ENCODE peak calls at places on chromosomes 5 and 9, in nine cellular contexts. C is colonic mucosa, V is A549, E is heart left ventricle, A is ascending aorta, S is H9, D is body of pancreas, O is transverse colon, W is brain microvascular endothelial cell. B is an unnamed sample.

GRCh38 chr5:178162481-178162880 is 8.8 kb upstream of the NHP2 start:
- DNase-seq in C (no peak), V (no peak), E (no peak), A (peak; percentile 22), S (no peak), D (no peak), O (no peak), W (no peak), B (no peak)

GRCh38 chr5:67581203-67581602 is 384.6 kb upstream of the CD180 start:
- DNase-seq in C (no peak), V (no peak), E (no peak), A (no peak), S (no peak), D (no peak), O (no peak), W (no peak), B (peak; percentile 39)

GRCh38 chr5:164191240-164191639 is 685.8 kb downstream of the MAT2B start:
- DNase-seq in C (peak; percentile 51), V (no peak), E (peak; percentile 14), A (no peak), S (no peak), D (peak; percentile 50), O (peak; percentile 66), W (no peak), B (no peak)

GRCh38 chr9:107637421-107638420 is 148.2 kb upstream of the KLF4 start:
- DNase-seq in C (peak; percentile 82), V (peak; percentile 78), E (peak; percentile 92), A (peak; percentile 98), S (peak; percentile 71), D (peak; percentile 77), O (peak; percentile 80), W (peak; percentile 95), B (no peak)

GRCh38 chr9:123282343-123283047 is 14.1 kb upstream of the STRBP start:
- DNase-seq in C (no peak), V (peak; percentile 78), E (peak; percentile 79), A (no peak), S (no peak), D (peak; percentile 62), O (peak; percentile 19), W (no peak), B (no peak)

GRCh38 chr5:89308606-89309040 is 425.6 kb upstream of the MEF2C start:
- DNase-seq in C (no peak), V (no peak), E (no peak), A (no peak), S (no peak), D (no peak), O (no peak), W (no peak), B (no peak)

GRCh38 chr5:8907168-8907868 is 638.6 kb downstream of the SEMA5A start:
- DNase-seq in C (no peak), V (no peak), E (no peak), A (no peak), S (no peak), D (no peak), O (no peak), W (peak; percentile 13), B (peak; percentile 71)

GRCh38 chr5:54981928-54982327 is 3.5 kb downstream of the ESM1 start:
- DNase-seq in C (no peak), V (no peak), E (no peak), A (no peak), S (no peak), D (no peak), O (no peak), W (no peak), B (no peak)

GRCh38 chr9:76459691-76460635 is 981 bp downstream of the GCNT1 start:
- DNase-seq in C (peak; percentile 78), V (peak; percentile 33), E (no peak), A (no peak), S (peak; percentile 54), D (peak; percentile 68), O (peak; percentile 59), W (peak; percentile 55), B (no peak)

GRCh38 chr9:92669890-92670708 is at the start of gene IPPK:
- DNase-seq in C (peak; percentile 97), V (peak; percentile 99), E (peak; percentile 99), A (peak; percentile 100), S (peak; percentile 99), D (peak; percentile 99), O (peak; percentile 98), W (peak; percentile 98), B (peak; percentile 95)

GRCh38 chr9:75488714-75489100 is 400.4 kb downstream of the OSTF1 start:
- DNase-seq in C (no peak), V (no peak), E (no peak), A (no peak), S (no peak), D (no peak), O (no peak), W (no peak), B (no peak)

GRCh38 chr5:116573617-116574431 is 799 bp downstream of the SEMA6A start:
- DNase-seq in C (peak; percentile 46), V (peak; percentile 8), E (peak; percentile 67), A (no peak), S (no peak), D (peak; percentile 46), O (peak; percentile 27), W (no peak), B (no peak)

GRCh38 chr5:5270958-5271605 is 131.0 kb downstream of the ADAMTS16 start:
- DNase-seq in C (peak; percentile 46), V (peak; percentile 82), E (peak; percentile 79), A (peak; percentile 74), S (peak; percentile 85), D (peak; percentile 86), O (peak; percentile 14), W (peak; percentile 90), B (peak; percentile 77)

GRCh38 chr9:34124103-34124502 is 2.4 kb downstream of the DCAF12 start:
- DNase-seq in C (no peak), V (no peak), E (no peak), A (no peak), S (no peak), D (no peak), O (no peak), W (no peak), B (no peak)

GRCh38 chr5:176361437-176362097 is at the start of gene KIAA1191:
- DNase-seq in C (peak; percentile 96), V (peak; percentile 87), E (peak; percentile 98), A (peak; percentile 97), S (peak; percentile 92), D (peak; percentile 96), O (peak; percentile 96), W (peak; percentile 94), B (peak; percentile 43)

GRCh38 chr5:176364765-176365662 is at the start of gene ARL10:
- DNase-seq in C (no peak), V (no peak), E (peak; percentile 76), A (peak; percentile 67), S (peak; percentile 43), D (peak; percentile 34), O (peak; percentile 41), W (no peak), B (no peak)

GRCh38 chr5:176359658-176360057 is 1.9 kb downstream of the KIAA1191 start:
- DNase-seq in C (no peak), V (no peak), E (no peak), A (no peak), S (no peak), D (no peak), O (no peak), W (no peak), B (peak; percentile 3)

GRCh38 chr5:176360894-176361436 is 599 bp downstream of the KIAA1191 start:
- DNase-seq in C (peak; percentile 48), V (peak; percentile 14), E (peak; percentile 57), A (peak; percentile 66), S (no peak), D (peak; percentile 29), O (peak; percentile 26), W (peak; percentile 11), B (no peak)

GRCh38 chr5:176362098-176362442 is 506 bp upstream of the KIAA1191 start:
- DNase-seq in C (no peak), V (no peak), E (no peak), A (no peak), S (no peak), D (no peak), O (no peak), W (no peak), B (no peak)
- H3K27ac ChIP-seq in C (no peak overlapping the region), V (peak overlapping the region; percentile 94), E (peak overlapping the region; percentile 86), A (peak overlapping the region; percentile 70), S (no peak overlapping the region), D (no peak overlapping the region), O (peak overlapping the region; percentile 86), W (no peak overlapping the region), B (no peak overlapping the region)

DNA sequence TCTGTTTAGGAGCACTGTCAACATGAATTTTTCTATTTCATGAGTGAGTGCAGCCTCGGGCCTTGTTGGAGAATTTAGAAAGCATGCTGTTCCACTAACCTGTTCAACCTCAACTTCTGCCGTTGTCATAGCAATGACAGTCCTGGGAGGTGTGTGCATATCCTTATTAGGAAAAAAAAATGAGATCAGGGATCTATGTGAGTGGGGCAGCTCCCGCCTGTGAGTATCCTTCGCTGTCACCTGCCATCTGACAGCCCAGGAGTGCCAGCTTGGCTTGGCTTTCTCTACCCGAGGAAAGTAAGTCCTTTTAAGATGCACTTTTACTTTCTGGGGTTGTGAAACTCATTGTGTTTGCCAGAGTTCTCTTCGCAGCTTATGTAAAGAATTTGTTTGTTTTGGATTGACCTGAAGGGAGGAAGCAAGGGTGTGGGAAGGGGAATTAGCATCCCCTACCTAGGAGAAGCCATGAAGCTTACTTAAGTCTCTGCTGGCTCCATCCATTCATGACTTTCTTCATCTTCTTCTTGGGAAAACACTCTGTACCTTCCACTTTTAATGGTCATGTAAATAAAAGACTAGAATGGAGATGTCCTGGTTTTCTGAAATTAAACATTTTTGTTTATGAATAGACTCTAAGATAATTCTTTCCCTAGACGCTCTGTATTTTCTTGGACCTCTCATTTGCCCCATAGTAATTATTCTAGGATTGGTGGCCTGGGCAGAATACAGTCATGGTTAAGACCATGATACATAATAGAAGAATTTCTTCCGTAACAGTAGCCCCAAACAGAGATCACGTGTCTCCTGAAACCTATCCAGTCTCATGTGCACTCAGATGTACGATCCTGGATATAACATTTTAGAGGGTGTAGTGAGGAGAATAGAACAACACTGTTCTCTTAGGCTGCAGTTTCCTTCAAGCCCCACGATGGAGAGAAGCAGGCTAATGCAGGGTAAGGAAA is 22.0 kb downstream of the PCDHAC2 start:
- DNase-seq in C (no peak), V (no peak), E (no peak), A (no peak), S (no peak), D (no peak), O (no peak), W (no peak), B (no peak)
- H3K27ac ChIP-seq in C (no peak overlapping the region), V (no peak overlapping the region), E (no peak overlapping the region), A (no peak overlapping the region), S (no peak overlapping the region), D (no peak overlapping the region), O (no peak overlapping the region), W (no peak overlapping the region), B (no peak overlapping the region)

GRCh38 chr9:87406545-87407166 is 91.0 kb upstream of the DAPK1 start:
- DNase-seq in C (no peak), V (no peak), E (no peak), A (no peak), S (no peak), D (no peak), O (no peak), W (no peak), B (no peak)
- H3K27ac ChIP-seq in C (no peak overlapping the region), V (peak overlapping the region; percentile 76), E (no peak overlapping the region), A (no peak overlapping the region), S (peak overlapping the region; percentile 81), D (peak overlapping the region; percentile 25), O (no peak overlapping the region), W (no peak overlapping the region), B (no peak overlapping the region)

DNA sequence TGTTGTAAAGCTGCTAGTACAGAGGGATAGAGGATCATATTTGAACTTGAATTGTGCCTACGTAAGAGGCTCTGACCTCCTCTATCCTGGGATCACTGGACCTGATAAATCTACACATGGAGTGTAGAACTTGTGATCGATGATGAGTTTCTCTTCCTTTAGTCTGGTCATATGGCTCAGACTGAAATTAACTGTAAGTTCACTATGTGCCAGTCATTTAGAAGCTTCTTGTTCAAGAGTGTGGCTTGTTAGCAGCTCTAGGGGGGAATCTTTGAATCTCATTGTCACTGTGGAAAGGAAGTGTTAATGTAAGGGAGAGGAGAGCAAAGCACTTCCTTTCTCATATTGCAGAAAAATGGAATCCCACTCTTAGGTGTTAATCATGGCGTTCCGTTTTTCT is 12.1 kb downstream of the ZBTB34 start:
- DNase-seq in C (no peak), V (no peak), E (no peak), A (no peak), S (no peak), D (no peak), O (no peak), W (no peak), B (no peak)
- H3K27ac ChIP-seq in C (no peak overlapping the region), V (no peak overlapping the region), E (no peak overlapping the region), A (no peak overlapping the region), S (no peak overlapping the region), D (no peak overlapping the region), O (no peak overlapping the region), W (no peak overlapping the region), B (no peak overlapping the region)